ENCODE peak calls at places on chromosomes 13 and 19, in seven cellular contexts. A is ascending aorta, K is bronchial epithelial cell, Q is esophagus squamous epithelium, C is fibroblast of lung, V is SK-N-SH, G is endodermal cell. W is an unnamed sample.

GRCh38 chr19:53867225-53868090 is at the start of gene MYADM:
- DNase-seq in A (peak), K (peak), Q (peak), C (peak), V (peak), G (peak), W (peak)

GRCh38 chr13:100069278-100069677 is 19.6 kb upstream of the PCCA start:
- DNase-seq in A (no peak), K (peak), Q (no peak), C (no peak), V (no peak), G (no peak), W (peak)

GRCh38 chr13:106752584-106753202 is 184.8 kb upstream of the ARGLU1 start:
- DNase-seq in A (no peak), K (no peak), Q (no peak), C (no peak), V (no peak), G (no peak), W (no peak)

GRCh38 chr19:2345794-2346663 is 14.0 kb upstream of the TMPRSS9 start:
- DNase-seq in A (no peak), K (no peak), Q (no peak), C (no peak), V (peak), G (no peak), W (peak)

GRCh38 chr13:40639226-40639681 is 27.2 kb downstream of the FOXO1 start:
- DNase-seq in A (no peak), K (no peak), Q (no peak), C (no peak), V (no peak), G (no peak), W (peak)

GRCh38 chr13:60411464-60411863 is 14.4 kb downstream of the TDRD3 start:
- DNase-seq in A (no peak), K (no peak), Q (no peak), C (no peak), V (no peak), G (no peak), W (no peak)

GRCh38 chr13:114141261-114141996 is 9.0 kb upstream of the RASA3 start:
- DNase-seq in A (no peak), K (no peak), Q (no peak), C (no peak), V (no peak), G (no peak), W (no peak)

GRCh38 chr13:98267080-98267912 is 90.2 kb upstream of the RNF113B start:
- DNase-seq in A (no peak), K (no peak), Q (no peak), C (peak), V (no peak), G (peak), W (peak)

GRCh38 chr13:95505265-95505664 is 47.3 kb upstream of the CLDN10 start:
- DNase-seq in A (no peak), K (peak), Q (no peak), C (peak), V (no peak), G (peak), W (no peak)

GRCh38 chr13:111228262-111229144 is 91.9 kb upstream of the TEX29 start:
- DNase-seq in A (peak), K (no peak), Q (no peak), C (peak), V (no peak), G (peak), W (no peak)

GRCh38 chr19:17677002-17677401 is 11.2 kb downstream of the UNC13A start:
- DNase-seq in A (no peak), K (no peak), Q (no peak), C (no peak), V (no peak), G (no peak), W (no peak)

GRCh38 chr13:112968380-112968909 is 569 bp upstream of the MCF2L start:
- DNase-seq in A (no peak), K (no peak), Q (no peak), C (no peak), V (peak), G (peak), W (no peak)

GRCh38 chr19:39937094-39937493 is 2.7 kb upstream of the FCGBP start:
- DNase-seq in A (no peak), K (no peak), Q (no peak), C (no peak), V (no peak), G (no peak), W (no peak)

GRCh38 chr19:4326837-4327251 is 11.8 kb downstream of the STAP2 start:
- DNase-seq in A (no peak), K (no peak), Q (no peak), C (no peak), V (peak), G (peak), W (no peak)

GRCh38 chr19:54158812-54159351 is 639 bp downstream of the LENG1 start:
- DNase-seq in A (no peak), K (no peak), Q (no peak), C (no peak), V (no peak), G (no peak), W (peak)

GRCh38 chr13:32309812-32310706 is 5.1 kb downstream of the ZAR1L start:
- DNase-seq in A (no peak), K (peak), Q (no peak), C (peak), V (peak), G (peak), W (peak)

GRCh38 chr13:40172878-40173277 is 493.6 kb downstream of the FOXO1 start:
- DNase-seq in A (no peak), K (no peak), Q (no peak), C (no peak), V (peak), G (no peak), W (no peak)

GRCh38 chr13:57666554-57666953 is 35.0 kb downstream of the PCDH17 start:
- DNase-seq in A (no peak), K (no peak), Q (no peak), C (no peak), V (no peak), G (no peak), W (no peak)

GRCh38 chr13:27847669-27848068 is 55.4 kb downstream of the GSX1 start:
- DNase-seq in A (no peak), K (no peak), Q (no peak), C (no peak), V (no peak), G (no peak), W (no peak)

GRCh38 chr13:111114362-111115050 is 604 bp upstream of the ARHGEF7 start:
- DNase-seq in A (peak), K (peak), Q (no peak), C (peak), V (peak), G (peak), W (peak)

GRCh38 chr13:75583101-75583500 is 33.5 kb downstream of the UCHL3 start:
- DNase-seq in A (no peak), K (no peak), Q (no peak), C (no peak), V (no peak), G (no peak), W (no peak)

GRCh38 chr19:18172331-18173053 is 1.1 kb upstream of the IFI30 start:
- DNase-seq in A (no peak), K (no peak), Q (no peak), C (no peak), V (peak), G (no peak), W (no peak)

GRCh38 chr13:66154981-66155380 is 1075.2 kb downstream of the PCDH9 start:
- DNase-seq in A (no peak), K (no peak), Q (no peak), C (peak), V (no peak), G (no peak), W (peak)

GRCh38 chr13:114132419-114133121 is at the start of gene RASA3:
- DNase-seq in A (peak), K (peak), Q (no peak), C (peak), V (peak), G (peak), W (peak)

GRCh38 chr13:54449922-54450321 is 1421.3 kb downstream of the OLFM4 start:
- DNase-seq in A (no peak), K (peak), Q (no peak), C (no peak), V (peak), G (no peak), W (no peak)

GRCh38 chr19:4371209-4371897 is 28.0 kb downstream of the MPND start:
- DNase-seq in A (no peak), K (no peak), Q (no peak), C (no peak), V (no peak), G (peak), W (no peak)

GRCh38 chr13:26220575-26220974 is 1.5 kb downstream of the RNF6 start:
- DNase-seq in A (no peak), K (peak), Q (no peak), C (peak), V (no peak), G (no peak), W (peak)
- H3K4me3 ChIP-seq in A (peak), K (peak), Q (peak), C (peak), V (peak), G (peak), W (peak)

GRCh38 chr13:30165791-30166190 is 141.6 kb downstream of the KATNAL1 start:
- DNase-seq in A (no peak), K (no peak), Q (no peak), C (peak), V (no peak), G (no peak), W (peak)
- TF ChIP-seq CTCF in A (no peak), K (no peak), Q (no peak), C (no peak), V (no peak), G (peak), W (no peak)

GRCh38 chr13:25371608-25372274 is at the start of gene ATP8A2:
- DNase-seq in A (no peak), K (no peak), Q (no peak), C (peak), V (peak), G (peak), W (no peak)
- H3K4me3 ChIP-seq in A (peak), K (peak), Q (no peak), C (no peak), V (peak), G (peak), W (peak)

GRCh38 chr13:70964124-70964523 is 855.9 kb upstream of the KLHL1 start:
- DNase-seq in A (no peak), K (peak), Q (no peak), C (no peak), V (no peak), G (no peak), W (peak)
- TF ChIP-seq CTCF in A (no peak), K (peak), Q (no peak), C (no peak), V (peak), G (peak), W (peak)

GRCh38 chr19:29809795-29810503 is 1.8 kb upstream of the CCNE1 start:
- DNase-seq in A (no peak), K (no peak), Q (no peak), C (no peak), V (no peak), G (no peak), W (no peak)

GRCh38 chr19:29812080-29812880 is 489 bp downstream of the CCNE1 start:
- DNase-seq in A (no peak), K (no peak), Q (no peak), C (no peak), V (peak), G (peak), W (no peak)

GRCh38 chr19:29812881-29813275 is 1.1 kb downstream of the CCNE1 start:
- DNase-seq in A (no peak), K (no peak), Q (no peak), C (no peak), V (no peak), G (no peak), W (no peak)

GRCh38 chr19:29811125-29812079 is at the start of gene CCNE1:
- DNase-seq in A (peak), K (peak), Q (peak), C (peak), V (peak), G (peak), W (peak)

GRCh38 chr19:29810504-29810871 is 1.3 kb upstream of the CCNE1 start:
- DNase-seq in A (no peak), K (peak), Q (no peak), C (peak), V (no peak), G (no peak), W (peak)
- H3K4me3 ChIP-seq in A (no peak), K (no peak), Q (no peak), C (no peak), V (no peak), G (no peak), W (no peak)